ENCODE peak calls at places on chromosome 16, in six cellular contexts. Q, N, D, Y, G and A are unnamed samples.

GRCh38 chr16:1330260-1330914 is 3.1 kb upstream of the BAIAP3 start:
- DNase-seq in Q (no peak), N (no peak), D (no peak), Y (no peak), G (no peak), A (no peak)

GRCh38 chr16:88923450-88923849 is 53.6 kb downstream of the CBFA2T3 start:
- DNase-seq in Q (no peak), N (no peak), D (no peak), Y (no peak), G (no peak), A (no peak)

GRCh38 chr16:10693889-10694288 is 841 bp downstream of the TEKT5 start:
- DNase-seq in Q (no peak), N (no peak), D (no peak), Y (no peak), G (no peak), A (no peak)

GRCh38 chr16:20897253-20897896 is 2.8 kb downstream of the DCUN1D3 start:
- DNase-seq in Q (no peak), N (peak), D (no peak), Y (no peak), G (no peak), A (no peak)

GRCh38 chr16:69865701-69866100 is 85.4 kb upstream of the CLEC18A start:
- DNase-seq in Q (no peak), N (peak), D (no peak), Y (peak), G (no peak), A (peak)

GRCh38 chr16:49461517-49461951 is 87.9 kb downstream of the C16orf78 start:
- DNase-seq in Q (no peak), N (no peak), D (no peak), Y (no peak), G (no peak), A (no peak)

GRCh38 chr16:8648867-8649266 is 25.6 kb upstream of the ABAT start:
- DNase-seq in Q (no peak), N (no peak), D (no peak), Y (no peak), G (no peak), A (no peak)

GRCh38 chr16:28309811-28310311 is 17.5 kb downstream of the SBK1 start:
- DNase-seq in Q (no peak), N (no peak), D (peak), Y (no peak), G (peak), A (no peak)

GRCh38 chr16:22635345-22635744 is 124.7 kb downstream of the NPIPB5 start:
- DNase-seq in Q (no peak), N (no peak), D (no peak), Y (no peak), G (no peak), A (no peak)

GRCh38 chr16:57009641-57010170 is 20.3 kb downstream of the NLRC5 start:
- DNase-seq in Q (no peak), N (no peak), D (no peak), Y (no peak), G (peak), A (no peak)

GRCh38 chr16:55470533-55471371 is 8.2 kb upstream of the MMP2 start:
- DNase-seq in Q (no peak), N (peak), D (no peak), Y (no peak), G (no peak), A (no peak)

GRCh38 chr16:29816694-29817441 is 916 bp downstream of the PAGR1 start:
- DNase-seq in Q (peak), N (peak), D (peak), Y (peak), G (peak), A (no peak)

GRCh38 chr16:3950343-3951193 is 70.1 kb upstream of the CREBBP start:
- DNase-seq in Q (no peak), N (peak), D (no peak), Y (no peak), G (no peak), A (peak)

GRCh38 chr16:85412911-85413520 is 200.1 kb upstream of the GSE1 start:
- DNase-seq in Q (no peak), N (no peak), D (no peak), Y (no peak), G (no peak), A (no peak)

GRCh38 chr16:54282202-54282922 is 4.2 kb downstream of the IRX3 start:
- DNase-seq in Q (no peak), N (no peak), D (no peak), Y (peak), G (no peak), A (peak)

GRCh38 chr16:55240933-55241332 is 83.1 kb upstream of the IRX6 start:
- DNase-seq in Q (no peak), N (no peak), D (no peak), Y (peak), G (no peak), A (no peak)

GRCh38 chr16:28264656-28265055 is 27.7 kb upstream of the SBK1 start:
- DNase-seq in Q (no peak), N (no peak), D (no peak), Y (no peak), G (no peak), A (peak)

GRCh38 chr16:82082543-82083244 is 47.6 kb downstream of the HSD17B2 start:
- DNase-seq in Q (no peak), N (no peak), D (peak), Y (no peak), G (no peak), A (no peak)

GRCh38 chr16:263182-263774 is 12.5 kb downstream of the RGS11 start:
- DNase-seq in Q (no peak), N (no peak), D (no peak), Y (no peak), G (no peak), A (no peak)

GRCh38 chr16:75121949-75122568 is 5.5 kb upstream of the LDHD start:
- DNase-seq in Q (no peak), N (no peak), D (no peak), Y (no peak), G (no peak), A (no peak)

GRCh38 chr16:65547799-65548446 is 426.1 kb upstream of the CDH11 start:
- DNase-seq in Q (no peak), N (peak), D (no peak), Y (peak), G (no peak), A (no peak)

GRCh38 chr16:66070140-66070887 is 296.2 kb upstream of the CDH5 start:
- DNase-seq in Q (no peak), N (no peak), D (no peak), Y (no peak), G (no peak), A (peak)

GRCh38 chr16:69276143-69277115 is 34.7 kb upstream of the VPS4A start:
- DNase-seq in Q (no peak), N (peak), D (no peak), Y (no peak), G (no peak), A (peak)

GRCh38 chr16:28933176-28933575 is 1.4 kb downstream of the CD19 start:
- DNase-seq in Q (no peak), N (no peak), D (no peak), Y (no peak), G (no peak), A (no peak)

GRCh38 chr16:50469744-50470301 is 78.4 kb upstream of the NKD1 start:
- DNase-seq in Q (no peak), N (no peak), D (no peak), Y (peak), G (no peak), A (no peak)

GRCh38 chr16:52547001-52547833 is at the start of gene TOX3:
- DNase-seq in Q (peak), N (no peak), D (no peak), Y (peak), G (no peak), A (no peak)

GRCh38 chr16:67341250-67341649 is 14.6 kb downstream of the LRRC36 start:
- DNase-seq in Q (no peak), N (no peak), D (no peak), Y (no peak), G (no peak), A (no peak)

GRCh38 chr16:55645986-55646385 is 9.8 kb upstream of the SLC6A2 start:
- DNase-seq in Q (no peak), N (no peak), D (no peak), Y (no peak), G (no peak), A (no peak)

GRCh38 chr16:12010388-12011251 is 34.1 kb downstream of the SNX29 start:
- DNase-seq in Q (no peak), N (no peak), D (no peak), Y (no peak), G (no peak), A (no peak)

GRCh38 chr16:24337013-24337412 is 80.9 kb downstream of the CACNG3 start:
- DNase-seq in Q (no peak), N (no peak), D (no peak), Y (no peak), G (no peak), A (no peak)

GRCh38 chr16:1167276-1168107 is 14.6 kb downstream of the CACNA1H start:
- DNase-seq in Q (peak), N (no peak), D (no peak), Y (peak), G (no peak), A (peak)

GRCh38 chr16:454397-454940 is 29.0 kb downstream of the RAB11FIP3 start:
- DNase-seq in Q (no peak), N (no peak), D (no peak), Y (no peak), G (no peak), A (no peak)

GRCh38 chr16:16183562-16183961 is 39.7 kb downstream of the ABCC6 start:
- DNase-seq in Q (no peak), N (no peak), D (no peak), Y (peak), G (no peak), A (no peak)

GRCh38 chr16:31696968-31697743 is 169.5 kb downstream of the AHSP start:
- DNase-seq in Q (peak), N (peak), D (no peak), Y (peak), G (no peak), A (no peak)

GRCh38 chr16:80924372-80924978 is 82.2 kb downstream of the CMC2 start:
- DNase-seq in Q (no peak), N (peak), D (peak), Y (peak), G (no peak), A (no peak)

GRCh38 chr16:72198641-72199250 is 26.8 kb upstream of the PMFBP1 start:
- DNase-seq in Q (no peak), N (no peak), D (no peak), Y (no peak), G (no peak), A (no peak)